ENCODE peak calls at places on chromosomes 6 and 20, in four cellular contexts. I is ascending aorta, U is pancreas, K is Peyer's patch. P is an unnamed sample.

GRCh38 chr6:168909288-168909687 is 344.4 kb downstream of the THBS2 start:
- DNase-seq in K (no peak), I (peak; percentile 27), U (no peak), P (no peak)

GRCh38 chr6:132412656-132413500 is 11.6 kb upstream of the MOXD1 start:
- DNase-seq in K (no peak), I (no peak), U (no peak), P (no peak)

GRCh38 chr6:169042061-169042460 is 211.6 kb downstream of the THBS2 start:
- DNase-seq in I (no peak), K (no peak), U (no peak), P (no peak)

GRCh38 chr6:56043076-56043475 is 167.7 kb upstream of the BMP5 start:
- DNase-seq in K (no peak), U (no peak), I (no peak), P (no peak)

GRCh38 chr20:54234991-54235390 is 27.1 kb downstream of the PFDN4 start:
- DNase-seq in U (no peak), K (no peak), I (no peak), P (no peak)

GRCh38 chr20:18705490-18705889 is 108.1 kb upstream of the SCP2D1 start:
- DNase-seq in U (no peak), K (no peak), I (no peak), P (no peak)

GRCh38 chr20:49104365-49104648 is 58.2 kb downstream of the CSE1L start:
- DNase-seq in I (no peak), K (no peak), U (no peak), P (no peak)

GRCh38 chr20:56414842-56415765 is 3.0 kb downstream of the CASS4 start:
- DNase-seq in I (no peak), U (no peak), K (no peak), P (no peak)

GRCh38 chr6:145882121-145882531 is 67.5 kb upstream of the FBXO30 start:
- DNase-seq in U (no peak), I (no peak), K (no peak), P (no peak)

GRCh38 chr20:51378171-51378928 is 164.2 kb downstream of the NFATC2 start:
- DNase-seq in K (no peak), U (no peak), I (no peak), P (no peak)

GRCh38 chr20:51067792-51068191 is 44.9 kb upstream of the KCNG1 start:
- DNase-seq in U (no peak), K (no peak), I (no peak), P (no peak)

GRCh38 chr20:19835533-19836222 is 77.6 kb downstream of the RIN2 start:
- DNase-seq in I (peak; percentile 54), U (no peak), K (no peak), P (no peak)

GRCh38 chr6:113674075-113674474 is 183.1 kb upstream of the MARCKS start:
- DNase-seq in K (no peak), U (peak; percentile 53), I (no peak), P (no peak)

GRCh38 chr6:154989457-154989856 is 5.7 kb upstream of the TIAM2 start:
- DNase-seq in I (no peak), U (no peak), K (no peak), P (no peak)

GRCh38 chr6:156219973-156220372 is 557.2 kb upstream of the ARID1B start:
- DNase-seq in I (no peak), U (no peak), K (no peak), P (no peak)

GRCh38 chr6:169950558-169950957 is 199.1 kb downstream of the ERMARD start:
- DNase-seq in U (no peak), I (no peak), K (peak; percentile 16), P (no peak)

GRCh38 chr20:32982617-32983458 is 21.4 kb downstream of the SUN5 start:
- DNase-seq in U (peak; percentile 62), I (no peak), K (no peak), P (no peak)

GRCh38 chr20:35560105-35560511 is 18.2 kb downstream of the ERGIC3 start:
- DNase-seq in K (no peak), I (no peak), U (no peak), P (peak; percentile 72)

GRCh38 chr20:35561268-35561667 is 19.4 kb downstream of the ERGIC3 start:
- DNase-seq in K (peak; percentile 24), I (no peak), U (no peak), P (no peak)

GRCh38 chr20:35562541-35563110 is 20.7 kb downstream of the ERGIC3 start:
- DNase-seq in K (no peak), U (no peak), I (no peak), P (no peak)

GRCh38 chr20:35560541-35560940 is 18.7 kb downstream of the ERGIC3 start:
- DNase-seq in K (no peak), I (no peak), U (no peak), P (no peak)

DNA sequence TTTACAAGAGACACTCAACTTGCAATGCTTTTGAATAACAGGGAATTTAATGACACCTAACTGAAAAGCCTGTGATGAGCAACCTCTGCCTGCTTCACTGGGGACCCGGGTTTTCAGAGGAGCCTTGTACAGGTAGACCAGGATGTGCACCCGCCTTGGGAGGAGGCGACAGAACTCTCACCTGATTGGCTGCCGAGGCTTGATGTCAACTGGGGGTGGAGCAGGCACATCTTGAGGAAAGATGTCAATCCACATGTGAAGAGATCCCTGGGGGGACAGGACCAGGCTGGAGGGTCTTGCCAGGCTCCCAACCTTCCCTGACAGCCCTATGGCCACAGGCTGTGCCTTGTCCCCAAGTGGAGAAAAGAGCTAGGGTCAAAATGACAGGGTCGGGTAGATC is 19.8 kb downstream of the ERGIC3 start:
- DNase-seq in U (no peak), I (no peak), K (no peak), P (no peak)
- TF ChIP-seq CTCF in U (no peak), I (no peak), K (no peak), P (no peak)

GRCh38 chr6:147776631-147777030 is 268.1 kb downstream of the SAMD5 start:
- DNase-seq in I (no peak), U (no peak), K (no peak), P (no peak)

GRCh38 chr6:147772724-147773123 is 264.2 kb downstream of the SAMD5 start:
- DNase-seq in K (no peak), I (no peak), U (no peak), P (no peak)

GRCh38 chr6:147770221-147770620 is 261.7 kb downstream of the SAMD5 start:
- DNase-seq in K (no peak), I (no peak), U (no peak), P (no peak)

GRCh38 chr6:147779624-147780023 is 271.1 kb downstream of the SAMD5 start:
- DNase-seq in I (no peak), K (no peak), U (no peak), P (no peak)

GRCh38 chr6:147774856-147775255 is 266.4 kb downstream of the SAMD5 start:
- DNase-seq in U (no peak), I (no peak), K (no peak), P (no peak)
- TF ChIP-seq CTCF in U (no peak), I (no peak), K (no peak), P (no peak)

GRCh38 chr6:71043902-71044301 is 87.0 kb upstream of the B3GAT2 start:
- DNase-seq in K (no peak), U (no peak), I (no peak), P (no peak)
- TF ChIP-seq CTCF in K (no peak), U (no peak), I (no peak), P (no peak)

DNA sequence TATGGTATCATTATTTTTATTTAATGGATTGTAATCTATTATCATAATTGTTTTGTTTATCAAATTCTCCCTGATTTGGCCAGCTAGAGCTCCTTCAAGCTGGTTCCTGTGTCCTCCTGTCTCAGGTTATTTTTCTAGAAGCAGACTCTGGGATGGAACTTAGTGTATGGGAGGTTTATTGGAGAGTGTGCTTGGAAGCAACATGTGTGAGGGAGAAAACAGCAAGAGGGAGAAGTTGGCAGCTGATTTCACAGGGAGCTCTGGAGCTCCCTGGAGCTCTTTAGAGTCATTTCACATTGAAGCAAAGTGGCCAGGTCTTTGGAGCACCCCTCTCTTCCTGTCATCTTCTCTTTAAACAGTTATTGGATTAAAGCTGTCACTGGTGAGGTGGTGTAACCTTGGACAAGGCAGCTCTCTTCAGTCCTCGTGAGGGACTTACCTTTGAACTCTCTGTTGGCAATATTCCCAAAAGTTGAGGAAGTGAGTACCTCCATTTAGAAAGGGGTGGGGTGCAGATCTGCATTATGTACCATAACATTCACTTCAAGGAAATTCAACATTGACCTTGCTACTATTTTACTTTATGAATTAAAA is 103.6 kb downstream of the PHF3 start:
- DNase-seq in U (no peak), K (no peak), I (no peak), P (peak; percentile 50)
- TF ChIP-seq CTCF in U (no peak), K (no peak), I (no peak), P (no peak)

DNA sequence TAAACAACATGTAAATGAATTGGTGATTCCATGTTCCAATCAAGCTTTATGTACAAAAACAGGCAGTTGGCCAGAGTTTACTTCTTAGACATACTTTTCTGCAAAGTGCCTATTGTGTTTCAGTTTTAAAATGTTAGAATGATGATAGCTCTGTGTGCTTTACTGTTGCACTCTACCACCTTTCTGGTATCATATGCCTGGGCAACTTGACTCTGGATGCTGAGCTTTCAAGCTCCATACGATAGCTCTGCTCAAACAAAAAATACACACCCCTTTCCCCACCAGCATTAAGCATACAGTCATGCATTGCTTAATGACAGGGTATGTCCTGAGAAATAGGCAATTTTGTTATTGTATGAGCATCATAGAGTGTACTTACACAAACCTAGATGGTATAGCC is 123.1 kb downstream of the RCAN2 start:
- DNase-seq in K (no peak), U (no peak), I (no peak), P (no peak)
- TF ChIP-seq CTCF in K (no peak), U (no peak), I (no peak), P (no peak)

DNA sequence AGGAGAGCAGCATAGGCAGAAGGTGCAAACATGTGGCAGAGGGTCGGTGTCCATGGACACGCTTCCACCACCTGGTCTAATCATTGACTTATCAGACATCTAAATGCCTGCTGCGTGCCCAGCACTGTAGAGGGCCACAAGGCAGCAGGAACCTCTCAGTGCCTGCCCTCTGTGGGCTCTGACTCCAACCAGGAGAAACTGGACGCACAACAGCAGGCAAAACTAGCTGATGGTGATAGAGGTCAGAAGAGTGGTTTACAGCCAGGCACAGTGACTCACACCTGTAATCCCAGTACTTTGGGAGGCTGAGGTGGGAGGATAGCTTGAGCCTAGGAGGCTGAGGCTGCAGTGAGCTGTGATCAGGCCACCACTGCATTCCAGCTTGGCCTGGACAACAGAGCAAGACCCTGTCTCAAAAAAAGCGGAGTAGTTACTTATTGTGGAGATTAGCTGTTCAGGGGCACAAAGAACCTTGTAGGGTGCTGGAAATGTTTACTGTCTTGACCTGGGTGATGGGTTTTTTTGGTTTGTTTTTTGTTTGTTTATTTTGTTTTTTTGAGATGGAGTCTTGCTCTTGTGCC is 46.5 kb downstream of the PPARD start:
- DNase-seq in K (no peak), U (no peak), I (no peak), P (peak; percentile 32)
- TF ChIP-seq CTCF in K (no peak), U (no peak), I (no peak), P (no peak)

DNA sequence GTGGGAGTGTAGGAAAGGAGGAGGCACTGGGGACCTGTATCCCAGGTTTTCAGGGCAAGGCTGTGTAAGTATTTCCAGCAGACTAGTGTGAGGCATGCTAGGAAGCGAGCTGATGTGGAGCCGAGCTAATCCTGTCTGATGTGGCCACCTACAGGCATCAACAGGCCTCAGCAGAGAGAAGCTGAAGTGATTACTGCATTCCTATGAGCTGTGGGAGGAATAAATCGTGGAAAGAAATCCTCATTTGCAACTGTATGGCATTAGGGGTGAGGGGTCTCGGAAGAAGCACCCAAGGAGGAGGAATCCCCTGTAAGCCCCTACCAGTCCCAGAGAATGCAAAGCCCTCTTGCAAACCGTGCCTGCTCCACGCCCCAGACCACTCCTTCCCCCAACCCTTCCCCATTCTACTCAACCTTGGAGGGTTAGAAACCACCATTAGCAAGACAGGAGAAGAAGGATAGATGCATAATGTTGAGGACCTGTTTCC is 41.6 kb downstream of the C6orf15 start:
- DNase-seq in K (no peak), U (peak; percentile 33), I (no peak), P (no peak)
- TF ChIP-seq CTCF in K (peak; percentile 55), U (peak; percentile 28), I (peak; percentile 25), P (no peak)

P was measured in colonic mucosa.